ENCODE peak calls at places on chromosome 22, in nine cellular contexts. J, E, M, I, C, R, P, B and L are unnamed samples. For H3K27me3, the result is how much of the 10 kb centered on the place peaks cover.

GRCh38 chr22:36770946-36771340 is 5.0 kb downstream of the IFT27 start:
- DNase-seq in J (no peak), E (peak), M (no peak), I (no peak), C (no peak), R (no peak), P (no peak), B (no peak), L (no peak)

GRCh38 chr22:36334838-36335603 is 52.7 kb downstream of the MYH9 start:
- DNase-seq in J (peak), E (no peak), M (no peak), I (peak), C (no peak), R (no peak), P (no peak), B (no peak), L (no peak)

GRCh38 chr22:37314315-37315046 is 32.2 kb downstream of the CYTH4 start:
- DNase-seq in J (no peak), E (no peak), M (no peak), I (no peak), C (no peak), R (no peak), P (no peak), B (no peak), L (no peak)

GRCh38 chr22:19605508-19606331 is 81.5 kb upstream of the CLDN5 start:
- DNase-seq in J (no peak), E (no peak), M (no peak), I (no peak), C (no peak), R (no peak), P (no peak), B (no peak), L (no peak)

GRCh38 chr22:19120829-19121630 is 1.2 kb downstream of the DGCR2 start:
- DNase-seq in J (peak), E (peak), M (peak), I (peak), C (no peak), R (peak), P (peak), B (no peak), L (no peak)

GRCh38 chr22:30875481-30876215 is 92.9 kb downstream of the MORC2 start:
- DNase-seq in J (no peak), E (peak), M (no peak), I (no peak), C (no peak), R (peak), P (no peak), B (peak), L (no peak)

GRCh38 chr22:18031670-18032454 is 7.5 kb upstream of the MICAL3 start:
- DNase-seq in J (peak), E (no peak), M (no peak), I (peak), C (no peak), R (no peak), P (no peak), B (peak), L (no peak)

GRCh38 chr22:28029201-28029948 is 110.3 kb upstream of the PITPNB start:
- DNase-seq in J (peak), E (peak), M (peak), I (no peak), C (no peak), R (peak), P (peak), B (peak), L (no peak)

GRCh38 chr22:32717337-32718240 is 83.9 kb upstream of the TIMP3 start:
- DNase-seq in J (peak), E (no peak), M (no peak), I (no peak), C (no peak), R (no peak), P (no peak), B (peak), L (no peak)

GRCh38 chr22:29907753-29908515 is 25.0 kb downstream of the MTMR3 start:
- DNase-seq in J (peak), E (peak), M (peak), I (peak), C (no peak), R (no peak), P (peak), B (peak), L (peak)

GRCh38 chr22:46175631-46176030 is 25.3 kb downstream of the PPARA start:
- DNase-seq in J (peak), E (no peak), M (no peak), I (no peak), C (no peak), R (no peak), P (no peak), B (no peak), L (no peak)

GRCh38 chr22:47551438-47551788 is 789.0 kb downstream of the TBC1D22A start:
- DNase-seq in J (no peak), E (peak), M (no peak), I (no peak), C (no peak), R (no peak), P (peak), B (no peak), L (no peak)

GRCh38 chr22:32318361-32318760 is 39.3 kb upstream of the RFPL3 start:
- DNase-seq in J (no peak), E (no peak), M (no peak), I (no peak), C (no peak), R (peak), P (peak), B (no peak), L (no peak)

GRCh38 chr22:30420401-30421178 is 5.0 kb upstream of the MTFP1 start:
- DNase-seq in J (peak), E (no peak), M (no peak), I (no peak), C (no peak), R (no peak), P (no peak), B (no peak), L (no peak)

GRCh38 chr22:19213496-19214473 is 35.2 kb upstream of the SLC25A1 start:
- DNase-seq in J (peak), E (no peak), M (no peak), I (no peak), C (no peak), R (peak), P (no peak), B (no peak), L (no peak)

GRCh38 chr22:34669001-34669400 is 397.0 kb upstream of the ISX start:
- DNase-seq in J (no peak), E (no peak), M (no peak), I (no peak), C (no peak), R (no peak), P (no peak), B (no peak), L (no peak)

GRCh38 chr22:27714076-27714475 is 87.5 kb downstream of the MN1 start:
- DNase-seq in J (no peak), E (no peak), M (no peak), I (no peak), C (no peak), R (no peak), P (no peak), B (no peak), L (no peak)

GRCh38 chr22:37696657-37697539 is at the start of gene TRIOBP:
- DNase-seq in J (peak), E (peak), M (peak), I (peak), C (peak), R (peak), P (peak), B (peak), L (peak)

GRCh38 chr22:36027960-36028645 is 521 bp downstream of the RBFOX2 start:
- DNase-seq in J (no peak), E (peak), M (peak), I (no peak), C (no peak), R (no peak), P (no peak), B (peak), L (no peak)

GRCh38 chr22:36838119-36839030 is 21.5 kb upstream of the PVALB start:
- DNase-seq in J (no peak), E (no peak), M (no peak), I (no peak), C (no peak), R (no peak), P (no peak), B (no peak), L (no peak)

GRCh38 chr22:37126882-37127281 is 17.4 kb upstream of the TMPRSS6 start:
- DNase-seq in J (no peak), E (no peak), M (no peak), I (no peak), C (no peak), R (peak), P (no peak), B (no peak), L (no peak)

GRCh38 chr22:38850941-38851849 is 7.4 kb upstream of the NPTXR start:
- DNase-seq in J (peak), E (no peak), M (no peak), I (peak), C (no peak), R (no peak), P (no peak), B (no peak), L (no peak)
- H3K27me3 ChIP-seq in J (under half), E (under half), M (under half), I (under half), C (under half), R (under half), P (under half), B (under half), L (under half)

GRCh38 chr22:25941365-25941960 is 199.5 kb downstream of the MYO18B start:
- DNase-seq in J (no peak), E (no peak), M (no peak), I (no peak), C (no peak), R (no peak), P (no peak), B (no peak), L (no peak)
- H3K27me3 ChIP-seq in J (under half), E (under half), M (under half), I (under half), C (under half), R (under half), P (under half), B (under half), L (under half)

DNA sequence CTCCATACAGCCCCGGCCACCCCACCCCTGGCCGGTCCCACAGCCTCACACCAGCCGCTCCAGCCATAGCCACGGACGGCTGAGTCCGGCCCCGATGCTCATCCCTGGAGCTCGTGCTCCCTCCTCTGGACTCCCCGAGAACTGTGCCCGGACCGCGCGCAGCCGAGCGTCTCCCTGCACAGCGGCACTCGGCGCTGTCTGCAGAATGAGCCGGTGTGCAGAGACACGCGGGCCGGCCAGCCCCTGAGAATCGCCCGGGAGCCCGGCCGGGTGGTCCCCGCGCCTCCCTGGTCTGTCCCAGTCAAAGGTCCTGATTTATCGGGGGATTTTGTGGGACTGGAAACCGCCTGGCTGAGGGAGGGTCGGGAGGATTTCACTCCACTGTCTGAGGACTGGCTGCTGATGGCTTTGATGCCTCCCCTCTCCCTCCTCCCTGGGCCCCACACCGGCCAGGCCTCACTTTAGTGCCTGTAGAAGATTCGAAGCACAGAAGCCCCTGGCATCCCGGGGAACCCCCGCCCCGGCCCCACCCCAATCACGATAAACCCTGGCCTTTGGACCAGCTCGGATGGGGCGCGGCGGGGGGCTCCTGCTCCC is 102.7 kb downstream of the BRD1 start:
- DNase-seq in J (peak), E (peak), M (peak), I (peak), C (peak), R (peak), P (peak), B (peak), L (peak)
- H3K27me3 ChIP-seq in J (under half), E (half or more), M (under half), I (under half), C (under half), R (under half), P (under half), B (under half), L (under half)

DNA sequence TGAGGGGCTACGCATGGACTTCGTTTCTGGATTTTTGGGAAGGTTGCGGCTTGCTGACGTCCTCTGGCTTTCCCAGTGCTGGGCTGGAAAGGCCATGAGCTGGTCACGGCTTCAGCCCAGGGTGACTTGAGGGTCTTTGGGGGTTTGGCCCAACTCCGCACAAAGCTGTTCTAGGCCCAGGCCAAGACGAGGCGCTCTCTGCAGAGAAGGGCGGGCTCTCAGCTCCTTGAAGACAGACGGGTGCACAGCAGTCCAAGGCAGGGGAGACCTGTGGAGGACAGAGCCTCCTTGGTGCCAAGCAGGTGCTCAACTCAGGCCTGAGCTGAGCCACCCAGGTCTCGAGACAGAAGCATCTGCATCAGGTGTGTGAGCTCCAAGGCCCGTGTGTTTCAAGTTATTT is 1003.7 kb downstream of the BRD1 start:
- DNase-seq in J (no peak), E (peak), M (no peak), I (no peak), C (no peak), R (no peak), P (no peak), B (no peak), L (no peak)
- H3K27me3 ChIP-seq in J (under half), E (under half), M (under half), I (under half), C (under half), R (under half), P (under half), B (under half), L (under half)

GRCh38 chr22:44340271-44341239 is 27.8 kb upstream of the SHISAL1 start:
- DNase-seq in J (no peak), E (no peak), M (no peak), I (no peak), C (no peak), R (no peak), P (no peak), B (no peak), L (no peak)

GRCh38 chr22:44344407-44344806 is 31.7 kb upstream of the SHISAL1 start:
- DNase-seq in J (no peak), E (no peak), M (no peak), I (no peak), C (no peak), R (no peak), P (no peak), B (no peak), L (no peak)

GRCh38 chr22:44342347-44342956 is 29.7 kb upstream of the SHISAL1 start:
- DNase-seq in J (no peak), E (no peak), M (no peak), I (no peak), C (no peak), R (no peak), P (no peak), B (no peak), L (no peak)

GRCh38 chr22:44338906-44339305 is 26.2 kb upstream of the SHISAL1 start:
- DNase-seq in J (no peak), E (no peak), M (no peak), I (no peak), C (no peak), R (no peak), P (peak), B (no peak), L (no peak)

DNA sequence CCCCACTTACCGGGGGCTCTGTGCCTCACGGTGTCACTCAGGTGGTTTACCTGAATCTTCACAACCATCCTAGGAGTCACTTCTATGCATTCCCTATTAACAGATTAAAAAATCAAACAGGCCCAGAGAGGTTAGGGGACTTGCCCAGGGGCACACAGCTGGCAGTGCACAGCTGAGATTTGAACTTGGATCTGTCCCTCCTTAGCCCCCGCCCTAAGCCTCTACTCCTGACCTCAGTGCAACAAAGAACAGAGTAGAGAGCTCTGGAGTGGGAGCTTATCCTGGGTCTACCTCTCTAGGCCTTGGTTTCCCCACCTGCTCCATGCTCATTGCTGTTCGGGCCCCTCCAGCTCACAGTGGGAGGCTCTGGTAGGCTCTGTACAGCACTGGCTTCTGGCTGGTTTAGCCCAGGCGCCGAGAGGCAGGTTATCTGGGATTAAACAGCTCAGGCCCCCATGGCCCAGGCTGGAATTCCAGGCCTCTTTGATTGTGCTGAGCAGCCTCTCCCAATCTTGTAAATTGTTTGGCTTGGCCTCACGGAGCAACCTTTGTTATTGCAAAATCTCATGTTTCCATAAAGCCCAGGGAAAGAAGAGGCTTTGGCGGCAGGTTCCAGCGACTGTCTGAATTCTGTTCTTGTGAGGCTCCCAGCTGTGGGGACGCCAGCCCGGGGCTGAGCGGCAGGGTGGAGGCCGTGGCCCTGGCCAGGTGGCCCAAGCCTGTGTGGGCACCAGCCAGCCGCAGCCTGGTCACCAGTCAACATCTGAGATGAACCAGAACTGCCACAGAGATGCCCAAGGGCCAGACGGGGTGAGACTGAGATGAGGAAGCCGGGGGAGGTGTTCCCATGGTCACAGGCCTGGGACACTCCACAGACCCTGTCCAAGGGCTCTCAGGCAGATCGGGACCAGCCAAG is 28.9 kb upstream of the SHISAL1 start:
- DNase-seq in J (peak), E (no peak), M (no peak), I (peak), C (no peak), R (peak), P (peak), B (no peak), L (peak)
- H3K27me3 ChIP-seq in J (under half), E (under half), M (under half), I (under half), C (under half), R (under half), P (under half), B (under half), L (under half)

GRCh38 chr22:45103756-45104155 is 60.0 kb upstream of the NUP50 start:
- DNase-seq in J (no peak), E (no peak), M (no peak), I (no peak), C (no peak), R (no peak), P (no peak), B (no peak), L (no peak)
- H3K27me3 ChIP-seq in J (under half), E (under half), M (under half), I (under half), C (under half), R (under half), P (under half), B (under half), L (under half)

GRCh38 chr22:39706406-39707150 is 136.0 kb downstream of the CACNA1I start:
- DNase-seq in J (no peak), E (no peak), M (no peak), I (no peak), C (no peak), R (no peak), P (no peak), B (no peak), L (peak)

GRCh38 chr22:39707351-39707750 is 136.8 kb downstream of the CACNA1I start:
- DNase-seq in J (no peak), E (no peak), M (no peak), I (no peak), C (no peak), R (no peak), P (no peak), B (no peak), L (no peak)

GRCh38 chr22:39705386-39705785 is 134.8 kb downstream of the CACNA1I start:
- DNase-seq in J (no peak), E (no peak), M (no peak), I (no peak), C (no peak), R (no peak), P (no peak), B (no peak), L (no peak)

GRCh38 chr22:39710380-39711117 is 140.0 kb downstream of the CACNA1I start:
- DNase-seq in J (no peak), E (no peak), M (no peak), I (no peak), C (no peak), R (no peak), P (no peak), B (no peak), L (no peak)

GRCh38 chr22:39707816-39708215 is 137.3 kb downstream of the CACNA1I start:
- DNase-seq in J (no peak), E (no peak), M (no peak), I (no peak), C (no peak), R (no peak), P (no peak), B (no peak), L (peak)
- H3K27me3 ChIP-seq in J (half or more), E (under half), M (under half), I (under half), C (under half), R (under half), P (under half), B (under half), L (under half)

GRCh38 chr22:24187731-24188644 is 6.7 kb downstream of the SUSD2 start:
- DNase-seq in J (no peak), E (no peak), M (no peak), I (no peak), C (no peak), R (no peak), P (no peak), B (no peak), L (no peak)

GRCh38 chr22:24185501-24186351 is 4.4 kb downstream of the SUSD2 start:
- DNase-seq in J (no peak), E (no peak), M (no peak), I (no peak), C (no peak), R (no peak), P (no peak), B (no peak), L (no peak)

GRCh38 chr22:24188705-24189248 is 7.5 kb downstream of the SUSD2 start:
- DNase-seq in J (no peak), E (no peak), M (no peak), I (no peak), C (no peak), R (no peak), P (no peak), B (no peak), L (no peak)

GRCh38 chr22:24186352-24186740 is 5.1 kb downstream of the SUSD2 start:
- DNase-seq in J (no peak), E (no peak), M (no peak), I (no peak), C (no peak), R (no peak), P (no peak), B (no peak), L (no peak)

GRCh38 chr22:24186892-24187670 is 5.8 kb downstream of the SUSD2 start:
- DNase-seq in J (no peak), E (no peak), M (no peak), I (no peak), C (no peak), R (no peak), P (no peak), B (no peak), L (no peak)
- H3K27me3 ChIP-seq in J (under half), E (under half), M (under half), I (under half), C (under half), R (under half), P (under half), B (under half), L (under half)

GRCh38 chr22:20639750-20640149 is 132.3 kb downstream of the MED15 start:
- DNase-seq in J (no peak), E (no peak), M (no peak), I (no peak), C (no peak), R (no peak), P (no peak), B (no peak), L (no peak)
- H3K27me3 ChIP-seq in J (half or more), E (under half), M (under half), I (under half), C (under half), R (under half), P (under half), B (under half), L (under half)

GRCh38 chr22:23086263-23086662 is 15.9 kb downstream of the GNAZ start:
- DNase-seq in J (no peak), E (no peak), M (no peak), I (no peak), C (no peak), R (no peak), P (no peak), B (no peak), L (no peak)
- H3K27me3 ChIP-seq in J (under half), E (under half), M (under half), I (under half), C (under half), R (under half), P (under half), B (under half), L (under half)